ENCODE peak calls at places on chromosomes 1 and 21, in ten cellular contexts. One of them, this sample, is unnamed.

GRCh38 chr1:16927711-16928485 is 6.2 kb downstream of the CROCC start:
- DNase-seq in EL: no peak
- DNase-seq in RCC 7860: no peak
- DNase-seq in HTR-8/SVneo: no peak
- DNase-seq in HFF-Myc: no peak
- DNase-seq in transverse colon: no peak
- DNase-seq in frontal cortex: no peak
- DNase-seq in mesothelial cell of epicardium: no peak
- DNase-seq in anterior cingulate cortex: no peak
- DNase-seq in CD8-positive, alpha-beta memory T cell: no peak
- DNase-seq in this sample: no peak

GRCh38 chr1:203041351-203041932 is 15.2 kb downstream of the PPFIA4 start:
- DNase-seq in CD8-positive, alpha-beta memory T cell: no peak
- DNase-seq in mesothelial cell of epicardium: no peak
- DNase-seq in HFF-Myc: no peak
- DNase-seq in RCC 7860: no peak
- DNase-seq in EL: no peak
- DNase-seq in anterior cingulate cortex: no peak
- DNase-seq in HTR-8/SVneo: no peak
- DNase-seq in frontal cortex: no peak
- DNase-seq in transverse colon: no peak
- DNase-seq in this sample: no peak

GRCh38 chr1:110403805-110404204 is 3.7 kb downstream of the LAMTOR5 start:
- DNase-seq in frontal cortex: no peak
- DNase-seq in transverse colon: no peak
- DNase-seq in mesothelial cell of epicardium: no peak
- DNase-seq in RCC 7860: no peak
- DNase-seq in anterior cingulate cortex: no peak
- DNase-seq in HFF-Myc: no peak
- DNase-seq in EL: no peak
- DNase-seq in HTR-8/SVneo: no peak
- DNase-seq in CD8-positive, alpha-beta memory T cell: no peak
- DNase-seq in this sample: no peak

GRCh38 chr1:84701366-84701765 is 11.1 kb upstream of the SSX2IP start:
- DNase-seq in RCC 7860: no peak
- DNase-seq in EL: no peak
- DNase-seq in HFF-Myc: no peak
- DNase-seq in frontal cortex: no peak
- DNase-seq in HTR-8/SVneo: no peak
- DNase-seq in mesothelial cell of epicardium: no peak
- DNase-seq in CD8-positive, alpha-beta memory T cell: no peak
- DNase-seq in anterior cingulate cortex: no peak
- DNase-seq in transverse colon: no peak
- DNase-seq in this sample: no peak

GRCh38 chr1:46131093-46131492 is 1.3 kb downstream of the PIK3R3 start:
- DNase-seq in CD8-positive, alpha-beta memory T cell: no peak
- DNase-seq in anterior cingulate cortex: no peak
- DNase-seq in mesothelial cell of epicardium: no peak
- DNase-seq in HFF-Myc: no peak
- DNase-seq in HTR-8/SVneo: no peak
- DNase-seq in frontal cortex: no peak
- DNase-seq in EL: peak
- DNase-seq in transverse colon: no peak
- DNase-seq in RCC 7860: no peak
- DNase-seq in this sample: no peak

GRCh38 chr1:91502882-91503184 is 2.2 kb downstream of the CDC7 start:
- DNase-seq in EL: peak
- DNase-seq in HFF-Myc: no peak
- DNase-seq in transverse colon: no peak
- DNase-seq in RCC 7860: peak
- DNase-seq in CD8-positive, alpha-beta memory T cell: no peak
- DNase-seq in anterior cingulate cortex: no peak
- DNase-seq in mesothelial cell of epicardium: no peak
- DNase-seq in frontal cortex: no peak
- DNase-seq in HTR-8/SVneo: no peak
- DNase-seq in this sample: no peak

GRCh38 chr1:229889031-229889517 is 178.0 kb upstream of the GALNT2 start:
- DNase-seq in HFF-Myc: no peak
- DNase-seq in transverse colon: no peak
- DNase-seq in HTR-8/SVneo: no peak
- DNase-seq in frontal cortex: no peak
- DNase-seq in anterior cingulate cortex: no peak
- DNase-seq in mesothelial cell of epicardium: no peak
- DNase-seq in CD8-positive, alpha-beta memory T cell: no peak
- DNase-seq in RCC 7860: no peak
- DNase-seq in EL: no peak
- DNase-seq in this sample: no peak

GRCh38 chr21:41712730-41713129 is 54.1 kb downstream of the RIPK4 start:
- DNase-seq in HTR-8/SVneo: no peak
- DNase-seq in HFF-Myc: no peak
- DNase-seq in EL: no peak
- DNase-seq in anterior cingulate cortex: no peak
- DNase-seq in mesothelial cell of epicardium: no peak
- DNase-seq in transverse colon: no peak
- DNase-seq in RCC 7860: no peak
- DNase-seq in CD8-positive, alpha-beta memory T cell: no peak
- DNase-seq in frontal cortex: no peak
- DNase-seq in this sample: no peak

GRCh38 chr1:119435061-119435460 is 20.1 kb downstream of the HSD3B2 start:
- DNase-seq in EL: no peak
- DNase-seq in HTR-8/SVneo: no peak
- DNase-seq in frontal cortex: no peak
- DNase-seq in mesothelial cell of epicardium: no peak
- DNase-seq in HFF-Myc: no peak
- DNase-seq in anterior cingulate cortex: no peak
- DNase-seq in CD8-positive, alpha-beta memory T cell: no peak
- DNase-seq in transverse colon: no peak
- DNase-seq in RCC 7860: no peak
- DNase-seq in this sample: no peak

GRCh38 chr1:2337081-2337480 is 54.3 kb downstream of the MORN1 start:
- DNase-seq in CD8-positive, alpha-beta memory T cell: no peak
- DNase-seq in RCC 7860: no peak
- DNase-seq in HTR-8/SVneo: no peak
- DNase-seq in frontal cortex: no peak
- DNase-seq in anterior cingulate cortex: no peak
- DNase-seq in EL: no peak
- DNase-seq in transverse colon: no peak
- DNase-seq in HFF-Myc: no peak
- DNase-seq in mesothelial cell of epicardium: no peak
- DNase-seq in this sample: peak

GRCh38 chr1:151157067-151157531 is 650 bp downstream of the TNFAIP8L2 start:
- DNase-seq in CD8-positive, alpha-beta memory T cell: peak
- DNase-seq in RCC 7860: no peak
- DNase-seq in mesothelial cell of epicardium: no peak
- DNase-seq in frontal cortex: no peak
- DNase-seq in transverse colon: peak
- DNase-seq in HFF-Myc: no peak
- DNase-seq in anterior cingulate cortex: peak
- DNase-seq in HTR-8/SVneo: no peak
- DNase-seq in EL: no peak
- DNase-seq in this sample: no peak

GRCh38 chr1:87250336-87250735 is 78.3 kb upstream of the LMO4 start:
- DNase-seq in RCC 7860: no peak
- DNase-seq in anterior cingulate cortex: no peak
- DNase-seq in HFF-Myc: no peak
- DNase-seq in mesothelial cell of epicardium: no peak
- DNase-seq in EL: no peak
- DNase-seq in HTR-8/SVneo: no peak
- DNase-seq in transverse colon: no peak
- DNase-seq in CD8-positive, alpha-beta memory T cell: no peak
- DNase-seq in frontal cortex: no peak
- DNase-seq in this sample: no peak

GRCh38 chr1:39183503-39184353 is 20.8 kb upstream of the MACF1 start:
- DNase-seq in RCC 7860: peak
- DNase-seq in CD8-positive, alpha-beta memory T cell: peak
- DNase-seq in transverse colon: peak
- DNase-seq in EL: peak
- DNase-seq in HTR-8/SVneo: peak
- DNase-seq in frontal cortex: peak
- DNase-seq in HFF-Myc: peak
- DNase-seq in anterior cingulate cortex: no peak
- DNase-seq in mesothelial cell of epicardium: no peak
- DNase-seq in this sample: no peak

GRCh38 chr1:16984717-16985116 is 4.3 kb upstream of the MFAP2 start:
- DNase-seq in frontal cortex: no peak
- DNase-seq in CD8-positive, alpha-beta memory T cell: no peak
- DNase-seq in anterior cingulate cortex: peak
- DNase-seq in HFF-Myc: no peak
- DNase-seq in EL: peak
- DNase-seq in transverse colon: peak
- DNase-seq in HTR-8/SVneo: peak
- DNase-seq in mesothelial cell of epicardium: no peak
- DNase-seq in RCC 7860: peak
- DNase-seq in this sample: no peak

GRCh38 chr1:218930879-218931278 is 242.8 kb upstream of the LYPLAL1 start:
- DNase-seq in CD8-positive, alpha-beta memory T cell: no peak
- DNase-seq in EL: peak
- DNase-seq in HTR-8/SVneo: no peak
- DNase-seq in transverse colon: no peak
- DNase-seq in mesothelial cell of epicardium: no peak
- DNase-seq in HFF-Myc: peak
- DNase-seq in frontal cortex: no peak
- DNase-seq in anterior cingulate cortex: no peak
- DNase-seq in RCC 7860: no peak
- DNase-seq in this sample: no peak

GRCh38 chr1:25754421-25755195 is 45.4 kb upstream of the SELENON start:
- DNase-seq in frontal cortex: peak
- DNase-seq in CD8-positive, alpha-beta memory T cell: no peak
- DNase-seq in HTR-8/SVneo: no peak
- DNase-seq in transverse colon: no peak
- DNase-seq in mesothelial cell of epicardium: no peak
- DNase-seq in HFF-Myc: no peak
- DNase-seq in anterior cingulate cortex: peak
- DNase-seq in EL: no peak
- DNase-seq in RCC 7860: no peak
- DNase-seq in this sample: no peak

GRCh38 chr1:205914730-205915129 is 28.5 kb downstream of the SLC26A9 start:
- DNase-seq in anterior cingulate cortex: no peak
- DNase-seq in CD8-positive, alpha-beta memory T cell: no peak
- DNase-seq in frontal cortex: no peak
- DNase-seq in transverse colon: no peak
- DNase-seq in RCC 7860: no peak
- DNase-seq in EL: no peak
- DNase-seq in HTR-8/SVneo: no peak
- DNase-seq in HFF-Myc: no peak
- DNase-seq in mesothelial cell of epicardium: no peak
- DNase-seq in this sample: no peak

GRCh38 chr21:39004776-39005605 is 178.3 kb downstream of the PSMG1 start:
- DNase-seq in RCC 7860: no peak
- DNase-seq in anterior cingulate cortex: peak
- DNase-seq in CD8-positive, alpha-beta memory T cell: no peak
- DNase-seq in frontal cortex: no peak
- DNase-seq in EL: peak
- DNase-seq in transverse colon: peak
- DNase-seq in HFF-Myc: no peak
- DNase-seq in mesothelial cell of epicardium: no peak
- DNase-seq in HTR-8/SVneo: no peak
- DNase-seq in this sample: peak

GRCh38 chr21:42291751-42292562 is 23.3 kb downstream of the TFF3 start:
- DNase-seq in EL: no peak
- DNase-seq in transverse colon: no peak
- DNase-seq in mesothelial cell of epicardium: no peak
- DNase-seq in HTR-8/SVneo: no peak
- DNase-seq in RCC 7860: no peak
- DNase-seq in frontal cortex: no peak
- DNase-seq in HFF-Myc: no peak
- DNase-seq in CD8-positive, alpha-beta memory T cell: no peak
- DNase-seq in anterior cingulate cortex: no peak
- DNase-seq in this sample: no peak

GRCh38 chr21:44892536-44893277 is 19.2 kb upstream of the PTTG1IP start:
- DNase-seq in frontal cortex: peak
- DNase-seq in mesothelial cell of epicardium: no peak
- DNase-seq in EL: peak
- DNase-seq in anterior cingulate cortex: no peak
- DNase-seq in HFF-Myc: no peak
- DNase-seq in RCC 7860: no peak
- DNase-seq in CD8-positive, alpha-beta memory T cell: peak
- DNase-seq in transverse colon: peak
- DNase-seq in HTR-8/SVneo: peak
- DNase-seq in this sample: peak

GRCh38 chr1:246782120-246782900 is 58.1 kb downstream of the SCCPDH start:
- DNase-seq in HTR-8/SVneo: no peak
- DNase-seq in CD8-positive, alpha-beta memory T cell: no peak
- DNase-seq in anterior cingulate cortex: no peak
- DNase-seq in EL: peak
- DNase-seq in transverse colon: no peak
- DNase-seq in HFF-Myc: peak
- DNase-seq in RCC 7860: peak
- DNase-seq in mesothelial cell of epicardium: no peak
- DNase-seq in frontal cortex: no peak
- DNase-seq in this sample: no peak

GRCh38 chr1:182662121-182662890 is 22.1 kb downstream of the RGS8 start:
- DNase-seq in EL: peak
- DNase-seq in HTR-8/SVneo: no peak
- DNase-seq in transverse colon: no peak
- DNase-seq in RCC 7860: no peak
- DNase-seq in frontal cortex: no peak
- DNase-seq in CD8-positive, alpha-beta memory T cell: no peak
- DNase-seq in HFF-Myc: no peak
- DNase-seq in anterior cingulate cortex: no peak
- DNase-seq in mesothelial cell of epicardium: no peak
- DNase-seq in this sample: no peak

GRCh38 chr1:117812868-117813511 is 116.4 kb downstream of the GDAP2 start:
- DNase-seq in RCC 7860: no peak
- DNase-seq in HTR-8/SVneo: no peak
- DNase-seq in CD8-positive, alpha-beta memory T cell: no peak
- DNase-seq in frontal cortex: no peak
- DNase-seq in mesothelial cell of epicardium: no peak
- DNase-seq in HFF-Myc: no peak
- DNase-seq in transverse colon: no peak
- DNase-seq in EL: peak
- DNase-seq in anterior cingulate cortex: no peak
- DNase-seq in this sample: no peak

GRCh38 chr21:32929633-32930038 is 96.1 kb upstream of the OLIG2 start:
- DNase-seq in frontal cortex: no peak
- DNase-seq in HTR-8/SVneo: no peak
- DNase-seq in CD8-positive, alpha-beta memory T cell: no peak
- DNase-seq in EL: no peak
- DNase-seq in transverse colon: no peak
- DNase-seq in mesothelial cell of epicardium: no peak
- DNase-seq in HFF-Myc: no peak
- DNase-seq in anterior cingulate cortex: no peak
- DNase-seq in RCC 7860: no peak
- DNase-seq in this sample: no peak

GRCh38 chr1:208556461-208556860 is 312.3 kb upstream of the PLXNA2 start:
- DNase-seq in RCC 7860: no peak
- DNase-seq in HFF-Myc: no peak
- DNase-seq in mesothelial cell of epicardium: no peak
- DNase-seq in EL: no peak
- DNase-seq in frontal cortex: no peak
- DNase-seq in CD8-positive, alpha-beta memory T cell: no peak
- DNase-seq in HTR-8/SVneo: no peak
- DNase-seq in transverse colon: no peak
- DNase-seq in anterior cingulate cortex: no peak
- DNase-seq in this sample: no peak

GRCh38 chr1:178502856-178503255 is 6.1 kb upstream of the CLEC20A start:
- DNase-seq in RCC 7860: no peak
- DNase-seq in CD8-positive, alpha-beta memory T cell: no peak
- DNase-seq in anterior cingulate cortex: no peak
- DNase-seq in frontal cortex: no peak
- DNase-seq in transverse colon: no peak
- DNase-seq in mesothelial cell of epicardium: no peak
- DNase-seq in HTR-8/SVneo: no peak
- DNase-seq in EL: no peak
- DNase-seq in HFF-Myc: no peak
- DNase-seq in this sample: no peak

GRCh38 chr1:154710091-154710490 is 102.1 kb upstream of the ADAR start:
- DNase-seq in HTR-8/SVneo: no peak
- DNase-seq in mesothelial cell of epicardium: no peak
- DNase-seq in EL: no peak
- DNase-seq in anterior cingulate cortex: no peak
- DNase-seq in RCC 7860: no peak
- DNase-seq in HFF-Myc: no peak
- DNase-seq in CD8-positive, alpha-beta memory T cell: no peak
- DNase-seq in transverse colon: no peak
- DNase-seq in frontal cortex: no peak
- DNase-seq in this sample: no peak

GRCh38 chr1:98402860-98403259 is 258.7 kb upstream of the SNX7 start:
- DNase-seq in HFF-Myc: no peak
- DNase-seq in frontal cortex: no peak
- DNase-seq in mesothelial cell of epicardium: no peak
- DNase-seq in anterior cingulate cortex: no peak
- DNase-seq in RCC 7860: no peak
- DNase-seq in transverse colon: no peak
- DNase-seq in EL: no peak
- DNase-seq in CD8-positive, alpha-beta memory T cell: no peak
- DNase-seq in HTR-8/SVneo: no peak
- DNase-seq in this sample: no peak

This sample was measured in upper lobe of left lung.